ENCODE peak calls at places on chromosomes 5 and 9, in ten cellular contexts. R, I, H, Z, E, M, N, Q, S and O are unnamed samples.

GRCh38 chr5:149464796-149465489 is 85.9 kb upstream of the IL17B start:
- DNase-seq in R (no peak), I (no peak), H (peak), Z (no peak), E (peak), M (no peak), N (peak), Q (no peak), S (no peak), O (no peak)

GRCh38 chr5:17020586-17021362 is 84.7 kb upstream of the MYO10 start:
- DNase-seq in R (no peak), I (no peak), H (peak), Z (no peak), E (no peak), M (no peak), N (no peak), Q (no peak), S (no peak), O (no peak)

GRCh38 chr5:115738807-115739206 is 77.7 kb downstream of the CDO1 start:
- DNase-seq in R (no peak), I (no peak), H (no peak), Z (no peak), E (no peak), M (no peak), N (no peak), Q (no peak), S (no peak), O (no peak)

GRCh38 chr9:14314424-14314928 is 535 bp upstream of the NFIB start:
- DNase-seq in R (peak), I (peak), H (peak), Z (peak), E (peak), M (peak), N (peak), Q (peak), S (peak), O (peak)

GRCh38 chr5:106085136-106085535 is 1585.6 kb downstream of the EFNA5 start:
- DNase-seq in R (no peak), I (no peak), H (no peak), Z (no peak), E (no peak), M (no peak), N (no peak), Q (no peak), S (no peak), O (no peak)

GRCh38 chr9:121785673-121786542 is 134.5 kb downstream of the DAB2IP start:
- DNase-seq in R (no peak), I (no peak), H (no peak), Z (no peak), E (no peak), M (no peak), N (no peak), Q (no peak), S (no peak), O (no peak)

GRCh38 chr5:45038366-45038987 is 229.7 kb downstream of the MRPS30 start:
- DNase-seq in R (peak), I (peak), H (peak), Z (no peak), E (peak), M (peak), N (no peak), Q (peak), S (peak), O (peak)

GRCh38 chr5:10761842-10762165 is 770 bp upstream of the DAP start:
- DNase-seq in R (no peak), I (no peak), H (peak), Z (no peak), E (no peak), M (no peak), N (no peak), Q (no peak), S (no peak), O (peak)

GRCh38 chr5:80192507-80193241 is 63.2 kb downstream of the SERINC5 start:
- DNase-seq in R (peak), I (no peak), H (no peak), Z (no peak), E (peak), M (peak), N (no peak), Q (no peak), S (no peak), O (no peak)

GRCh38 chr5:173582198-173583092 is 34.0 kb downstream of the BOD1 start:
- DNase-seq in R (no peak), I (no peak), H (peak), Z (no peak), E (peak), M (no peak), N (no peak), Q (no peak), S (no peak), O (peak)

GRCh38 chr9:89077519-89077918 is 86.3 kb downstream of the S1PR3 start:
- DNase-seq in R (no peak), I (no peak), H (no peak), Z (no peak), E (no peak), M (no peak), N (no peak), Q (no peak), S (no peak), O (no peak)

GRCh38 chr5:101942321-101942882 is 353.7 kb downstream of the SLCO4C1 start:
- DNase-seq in R (peak), I (peak), H (peak), Z (no peak), E (peak), M (peak), N (no peak), Q (no peak), S (peak), O (peak)

GRCh38 chr9:38008168-38009034 is 60.6 kb downstream of the SHB start:
- DNase-seq in R (no peak), I (peak), H (peak), Z (no peak), E (peak), M (no peak), N (peak), Q (peak), S (peak), O (no peak)

GRCh38 chr9:117491491-117491890 is 76.6 kb upstream of the ASTN2 start:
- DNase-seq in R (no peak), I (no peak), H (no peak), Z (no peak), E (no peak), M (no peak), N (no peak), Q (no peak), S (no peak), O (no peak)

DNA sequence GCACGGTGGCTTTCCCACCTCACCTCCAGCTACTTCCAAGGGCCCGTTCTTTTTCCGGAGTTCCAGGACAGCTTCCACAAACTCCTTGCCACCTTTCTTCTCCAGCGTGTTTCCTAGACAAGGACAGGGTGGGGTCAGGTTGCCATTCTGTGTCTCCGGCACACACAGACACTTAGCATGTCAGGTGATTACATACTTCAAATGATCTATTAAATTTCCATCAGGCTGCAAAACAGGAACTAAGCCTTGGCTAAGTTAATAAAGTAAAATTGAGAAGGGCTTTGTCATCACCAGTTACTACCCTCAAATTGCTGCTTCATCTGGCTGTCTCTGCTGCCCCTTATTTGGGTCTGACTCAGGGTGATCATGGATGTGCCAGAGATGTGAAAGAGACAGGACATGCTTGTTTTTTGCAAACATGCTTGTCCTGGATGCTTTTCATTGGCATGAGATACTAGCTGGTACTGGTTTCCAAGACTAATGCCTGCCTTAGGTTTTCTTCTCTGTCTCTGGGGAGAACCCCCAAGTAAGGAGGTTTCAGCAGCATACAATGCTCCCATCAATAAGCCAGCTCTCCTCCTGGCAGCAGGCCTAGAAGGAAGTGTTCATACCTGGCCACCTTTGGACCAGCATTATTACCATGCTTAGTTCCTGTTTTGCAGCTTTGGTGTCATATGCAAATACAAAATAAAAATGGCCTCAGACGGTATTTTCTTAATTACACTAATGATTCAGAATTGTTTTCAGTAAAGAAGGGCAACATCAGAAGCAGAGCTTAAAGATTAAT is 52.9 kb downstream of the MACROH2A1 start:
- DNase-seq in R (no peak), I (no peak), H (no peak), Z (peak), E (no peak), M (no peak), N (no peak), Q (no peak), S (no peak), O (no peak)
- H3K27ac ChIP-seq in R (no peak), I (no peak), H (no peak), Z (no peak), E (no peak), M (no peak), N (no peak), Q (no peak), S (no peak), O (no peak)

DNA sequence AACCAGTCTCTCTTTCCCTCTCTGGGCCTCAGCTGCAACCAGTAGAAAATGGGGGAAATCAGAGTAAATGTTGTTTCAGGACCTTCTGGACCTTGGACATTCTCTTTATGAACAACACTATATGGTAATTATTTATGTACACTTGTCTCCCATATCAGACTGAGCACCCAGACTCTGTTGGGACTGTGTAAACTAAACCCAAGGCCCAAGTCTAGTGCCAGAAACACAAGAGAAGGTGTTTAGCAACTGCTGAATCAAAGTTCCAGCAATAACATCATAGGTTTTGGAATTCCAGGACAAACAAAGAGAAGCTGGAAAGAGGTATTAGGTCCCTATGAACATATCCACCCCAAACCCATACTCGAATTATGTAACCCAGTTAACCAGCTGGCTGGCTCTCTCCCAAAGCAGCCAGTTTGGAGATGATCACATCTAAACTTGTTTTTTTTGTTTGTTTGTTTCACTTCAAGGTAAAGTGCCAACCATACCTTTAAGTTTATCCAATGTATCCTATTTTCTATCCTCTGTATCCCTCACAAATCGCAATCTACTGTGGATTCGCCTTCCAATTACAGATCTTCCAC is 1.9 kb upstream of the RNF38 start:
- DNase-seq in R (no peak), I (no peak), H (no peak), Z (no peak), E (no peak), M (no peak), N (no peak), Q (no peak), S (no peak), O (no peak)
- H3K4me3 ChIP-seq in R (peak), I (no peak), H (no peak), Z (no peak), E (peak), M (no peak), N (no peak), Q (no peak), S (no peak), O (no peak)

DNA sequence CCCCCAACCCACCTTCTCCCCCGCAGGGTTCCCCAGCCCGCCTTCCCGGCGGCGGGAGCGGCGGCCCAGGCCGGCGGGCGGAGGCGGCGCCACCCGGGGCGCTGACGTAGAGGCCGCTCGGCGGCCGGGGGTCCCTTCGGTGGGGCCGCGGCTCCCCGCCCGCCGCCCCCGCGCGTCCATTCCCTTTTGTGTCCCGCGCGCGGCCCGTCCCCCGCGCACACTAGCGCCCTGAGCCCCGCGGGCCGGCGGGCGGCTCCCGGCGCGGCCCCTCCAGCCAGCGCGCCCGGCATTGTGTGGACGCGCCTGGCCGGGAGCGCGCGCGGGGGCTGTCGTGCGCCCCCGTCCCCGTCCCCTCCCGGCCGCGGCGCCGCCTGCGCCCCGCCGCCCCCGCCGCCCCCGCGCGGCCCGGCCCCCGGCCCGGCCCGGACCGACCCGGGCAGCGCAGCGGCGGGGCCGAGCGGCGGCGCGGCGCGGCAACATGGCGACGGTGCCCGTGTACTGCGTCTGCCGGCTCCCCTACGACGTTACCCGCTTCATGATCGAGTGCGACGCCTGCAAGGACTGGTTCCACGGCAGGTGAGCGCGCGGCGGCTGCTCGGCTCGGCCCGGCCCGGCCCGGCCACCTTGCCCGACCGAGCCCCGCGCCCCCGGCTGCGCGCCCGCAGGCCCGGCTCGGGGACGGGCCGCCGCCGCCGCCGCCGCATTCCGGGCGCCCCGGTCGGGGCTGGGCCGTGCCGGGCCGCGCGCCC is at the start of gene PHF2:
- DNase-seq in R (peak), I (peak), H (no peak), Z (peak), E (peak), M (peak), N (no peak), Q (peak), S (no peak), O (no peak)
- H3K27ac ChIP-seq in R (no peak), I (peak), H (peak), Z (peak), E (peak), M (peak), N (peak), Q (peak), S (peak), O (peak)

GRCh38 chr9:94168203-94169000 is 84.1 kb downstream of the PTPDC1 start:
- DNase-seq in R (no peak), I (no peak), H (no peak), Z (no peak), E (peak), M (no peak), N (no peak), Q (no peak), S (no peak), O (no peak)

GRCh38 chr9:94166237-94167054 is 82.2 kb downstream of the PTPDC1 start:
- DNase-seq in R (peak), I (peak), H (peak), Z (peak), E (peak), M (peak), N (peak), Q (peak), S (peak), O (peak)

GRCh38 chr9:94167055-94167346 is 82.7 kb downstream of the PTPDC1 start:
- DNase-seq in R (peak), I (no peak), H (no peak), Z (no peak), E (peak), M (peak), N (no peak), Q (no peak), S (no peak), O (no peak)

GRCh38 chr9:94167376-94167775 is 83.1 kb downstream of the PTPDC1 start:
- DNase-seq in R (no peak), I (no peak), H (no peak), Z (no peak), E (no peak), M (no peak), N (no peak), Q (no peak), S (no peak), O (no peak)

DNA sequence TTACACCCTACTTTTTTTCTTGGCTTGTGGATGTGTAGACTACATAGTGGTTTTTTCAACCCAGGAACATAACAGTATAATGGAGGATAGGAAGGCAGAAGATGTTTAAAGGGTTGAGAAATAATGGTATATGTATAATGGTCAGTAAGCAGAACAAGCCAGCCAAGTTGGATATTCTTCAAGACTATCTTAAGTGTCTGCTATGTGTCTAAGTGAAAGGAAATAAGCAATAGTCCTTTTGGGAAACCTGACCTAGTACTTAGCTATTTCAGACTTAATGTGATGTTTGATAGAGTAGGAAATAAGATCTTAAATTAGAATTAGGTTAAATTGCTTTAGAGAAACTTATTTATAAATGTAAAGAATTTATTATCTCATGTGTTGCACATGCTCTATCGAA is 85.7 kb downstream of the PTPDC1 start:
- DNase-seq in R (no peak), I (no peak), H (peak), Z (no peak), E (no peak), M (no peak), N (no peak), Q (no peak), S (no peak), O (no peak)
- H3K4me3 ChIP-seq in R (no peak), I (no peak), H (peak), Z (peak), E (peak), M (no peak), N (no peak), Q (peak), S (no peak), O (no peak)

DNA sequence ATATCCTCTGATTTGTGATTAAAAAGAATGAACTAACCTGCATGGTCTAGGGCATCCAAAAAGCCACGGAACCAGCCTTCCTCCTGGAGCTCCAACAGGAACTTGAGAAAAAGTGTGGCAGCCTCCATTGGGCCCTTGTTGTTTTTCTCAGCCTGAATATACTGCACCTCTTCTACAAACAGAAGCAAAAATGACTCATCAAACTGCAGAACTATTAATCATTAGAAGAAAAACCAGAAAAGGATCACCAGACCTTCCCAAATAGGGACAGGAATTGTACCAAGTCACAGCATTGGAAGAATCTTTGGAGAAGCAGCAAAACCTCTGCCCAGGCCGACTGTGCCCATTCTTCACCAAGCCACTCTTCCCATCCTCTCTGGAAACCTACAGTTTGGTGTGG is 25.2 kb downstream of the RIGI start:
- DNase-seq in R (no peak), I (no peak), H (peak), Z (no peak), E (peak), M (no peak), N (no peak), Q (peak), S (no peak), O (no peak)
- H3K27ac ChIP-seq in R (no peak), I (peak), H (no peak), Z (no peak), E (no peak), M (no peak), N (no peak), Q (peak), S (no peak), O (no peak)

DNA sequence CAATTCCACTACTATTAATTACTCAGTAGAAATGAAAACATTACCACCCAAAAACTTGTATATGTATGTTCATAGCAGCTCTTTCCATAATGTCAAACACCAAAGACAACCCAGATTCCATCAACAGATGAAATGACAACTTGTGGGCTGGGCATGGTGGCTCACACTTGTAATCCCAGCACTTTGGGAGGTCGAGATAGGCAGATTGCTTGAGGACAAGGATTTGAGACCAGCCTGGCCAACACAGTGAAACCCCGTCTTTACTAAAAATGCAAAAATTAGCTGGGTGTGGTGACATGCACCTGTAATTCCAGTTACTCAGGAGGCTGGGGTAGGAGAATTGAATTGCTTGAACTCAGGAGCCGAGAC is 11.5 kb downstream of the UIMC1 start:
- DNase-seq in R (no peak), I (no peak), H (no peak), Z (no peak), E (no peak), M (no peak), N (no peak), Q (no peak), S (no peak), O (no peak)
- H3K4me3 ChIP-seq in R (no peak), I (no peak), H (no peak), Z (no peak), E (no peak), M (no peak), N (no peak), Q (no peak), S (no peak), O (no peak)

GRCh38 chr5:160171656-160172055 is 52.4 kb upstream of the PWWP2A start:
- DNase-seq in R (no peak), I (no peak), H (no peak), Z (no peak), E (no peak), M (no peak), N (no peak), Q (no peak), S (no peak), O (no peak)

GRCh38 chr5:160167623-160168165 is 48.4 kb upstream of the PWWP2A start:
- DNase-seq in R (no peak), I (no peak), H (no peak), Z (no peak), E (no peak), M (no peak), N (no peak), Q (no peak), S (no peak), O (no peak)

GRCh38 chr5:160166973-160167622 is 47.8 kb upstream of the PWWP2A start:
- DNase-seq in R (no peak), I (no peak), H (no peak), Z (no peak), E (no peak), M (no peak), N (no peak), Q (no peak), S (no peak), O (no peak)

GRCh38 chr5:160166069-160166972 is 47.1 kb upstream of the PWWP2A start:
- DNase-seq in R (peak), I (no peak), H (no peak), Z (no peak), E (no peak), M (no peak), N (no peak), Q (no peak), S (no peak), O (no peak)

GRCh38 chr5:160169326-160169725 is 50.1 kb upstream of the PWWP2A start:
- DNase-seq in R (no peak), I (no peak), H (peak), Z (no peak), E (peak), M (no peak), N (no peak), Q (no peak), S (no peak), O (no peak)
- H3K27ac ChIP-seq in R (no peak), I (no peak), H (peak), Z (no peak), E (peak), M (no peak), N (no peak), Q (no peak), S (no peak), O (no peak)

DNA sequence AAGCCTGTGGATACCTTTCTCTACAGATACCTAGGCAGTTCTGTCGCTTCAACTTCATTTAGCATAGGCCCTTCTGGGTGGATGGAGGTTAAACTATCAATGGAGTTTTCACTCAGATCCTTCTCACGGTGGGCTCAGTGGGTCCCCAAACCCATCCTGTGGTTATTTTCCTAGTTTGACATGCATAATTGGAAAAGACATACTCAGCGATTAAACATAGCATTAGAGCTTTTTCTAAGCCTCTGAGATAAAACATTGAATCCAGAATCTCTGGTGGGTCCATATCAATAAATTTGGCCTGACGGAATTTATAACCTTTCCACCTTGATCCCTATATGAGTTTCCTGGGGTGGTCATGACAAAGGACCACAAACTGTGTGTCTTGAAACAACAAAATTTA is 1.8 kb upstream of the OTULIN start:
- DNase-seq in R (no peak), I (no peak), H (no peak), Z (no peak), E (no peak), M (no peak), N (no peak), Q (no peak), S (no peak), O (no peak)
- H3K4me3 ChIP-seq in R (no peak), I (no peak), H (no peak), Z (peak), E (peak), M (no peak), N (no peak), Q (no peak), S (no peak), O (no peak)